ENCODE peak calls at places on chromosomes 16 and 17, in ten cellular contexts. One of them, this sample, is unnamed.

GRCh38 chr17:77899494-77899893 is 59.0 kb upstream of the TNRC6C start:
- DNase-seq in dorsolateral prefrontal cortex: no peak
- DNase-seq in stimulated activated naive CD8-positive, alpha-beta T cell treated with anti-CD3 and anti-CD28 coated beads, Interleukin-15, Interleukin-2, amounts not matched to agents 100 U/mL and 50 U/mL, for 24 hours: no peak
- DNase-seq in progenitor cell of endocrine pancreas: no peak
- DNase-seq in NCI-H446 treated with DMSO at 0.1 percent for 48 hours: peak
- DNase-seq in GM04503: no peak
- DNase-seq in H9: no peak
- DNase-seq in bronchial epithelial cell: no peak
- DNase-seq in activated T-helper 1 cell treated with Interleukin-2 at 50 U/mL for 16 hours: no peak
- DNase-seq in hypothalamus: no peak
- DNase-seq in this sample: no peak

GRCh38 chr17:36937961-36938565 is 788 bp downstream of the LHX1 start:
- DNase-seq in dorsolateral prefrontal cortex: peak
- DNase-seq in stimulated activated naive CD8-positive, alpha-beta T cell treated with anti-CD3 and anti-CD28 coated beads, Interleukin-15, Interleukin-2, amounts not matched to agents 100 U/mL and 50 U/mL, for 24 hours: no peak
- DNase-seq in progenitor cell of endocrine pancreas: no peak
- DNase-seq in NCI-H446 treated with DMSO at 0.1 percent for 48 hours: no peak
- DNase-seq in GM04503: no peak
- DNase-seq in H9: peak
- DNase-seq in bronchial epithelial cell: peak
- DNase-seq in activated T-helper 1 cell treated with Interleukin-2 at 50 U/mL for 16 hours: no peak
- DNase-seq in hypothalamus: no peak
- DNase-seq in this sample: no peak

GRCh38 chr17:9432867-9433495 is 142.6 kb downstream of the STX8 start:
- DNase-seq in dorsolateral prefrontal cortex: no peak
- DNase-seq in stimulated activated naive CD8-positive, alpha-beta T cell treated with anti-CD3 and anti-CD28 coated beads, Interleukin-15, Interleukin-2, amounts not matched to agents 100 U/mL and 50 U/mL, for 24 hours: no peak
- DNase-seq in progenitor cell of endocrine pancreas: no peak
- DNase-seq in NCI-H446 treated with DMSO at 0.1 percent for 48 hours: no peak
- DNase-seq in GM04503: peak
- DNase-seq in H9: no peak
- DNase-seq in bronchial epithelial cell: no peak
- DNase-seq in activated T-helper 1 cell treated with Interleukin-2 at 50 U/mL for 16 hours: no peak
- DNase-seq in hypothalamus: no peak
- DNase-seq in this sample: no peak

GRCh38 chr16:49461517-49461951 is 87.9 kb downstream of the C16orf78 start:
- DNase-seq in dorsolateral prefrontal cortex: no peak
- DNase-seq in stimulated activated naive CD8-positive, alpha-beta T cell treated with anti-CD3 and anti-CD28 coated beads, Interleukin-15, Interleukin-2, amounts not matched to agents 100 U/mL and 50 U/mL, for 24 hours: no peak
- DNase-seq in progenitor cell of endocrine pancreas: no peak
- DNase-seq in NCI-H446 treated with DMSO at 0.1 percent for 48 hours: no peak
- DNase-seq in GM04503: no peak
- DNase-seq in H9: peak
- DNase-seq in bronchial epithelial cell: no peak
- DNase-seq in activated T-helper 1 cell treated with Interleukin-2 at 50 U/mL for 16 hours: no peak
- DNase-seq in hypothalamus: no peak
- DNase-seq in this sample: no peak

GRCh38 chr16:77297996-77298637 is 98.9 kb downstream of the SYCE1L start:
- DNase-seq in dorsolateral prefrontal cortex: no peak
- DNase-seq in stimulated activated naive CD8-positive, alpha-beta T cell treated with anti-CD3 and anti-CD28 coated beads, Interleukin-15, Interleukin-2, amounts not matched to agents 100 U/mL and 50 U/mL, for 24 hours: no peak
- DNase-seq in progenitor cell of endocrine pancreas: no peak
- DNase-seq in NCI-H446 treated with DMSO at 0.1 percent for 48 hours: no peak
- DNase-seq in GM04503: no peak
- DNase-seq in H9: no peak
- DNase-seq in bronchial epithelial cell: peak
- DNase-seq in activated T-helper 1 cell treated with Interleukin-2 at 50 U/mL for 16 hours: no peak
- DNase-seq in hypothalamus: no peak
- DNase-seq in this sample: no peak

GRCh38 chr16:23434380-23434779 is 18.6 kb downstream of the COG7 start:
- DNase-seq in dorsolateral prefrontal cortex: peak
- DNase-seq in stimulated activated naive CD8-positive, alpha-beta T cell treated with anti-CD3 and anti-CD28 coated beads, Interleukin-15, Interleukin-2, amounts not matched to agents 100 U/mL and 50 U/mL, for 24 hours: peak
- DNase-seq in progenitor cell of endocrine pancreas: no peak
- DNase-seq in NCI-H446 treated with DMSO at 0.1 percent for 48 hours: peak
- DNase-seq in GM04503: no peak
- DNase-seq in H9: no peak
- DNase-seq in bronchial epithelial cell: peak
- DNase-seq in activated T-helper 1 cell treated with Interleukin-2 at 50 U/mL for 16 hours: no peak
- DNase-seq in hypothalamus: no peak
- DNase-seq in this sample: no peak

GRCh38 chr17:36705651-36706436 is 104.5 kb downstream of the MRM1 start:
- DNase-seq in dorsolateral prefrontal cortex: peak
- DNase-seq in stimulated activated naive CD8-positive, alpha-beta T cell treated with anti-CD3 and anti-CD28 coated beads, Interleukin-15, Interleukin-2, amounts not matched to agents 100 U/mL and 50 U/mL, for 24 hours: peak
- DNase-seq in progenitor cell of endocrine pancreas: no peak
- DNase-seq in NCI-H446 treated with DMSO at 0.1 percent for 48 hours: no peak
- DNase-seq in GM04503: no peak
- DNase-seq in H9: peak
- DNase-seq in bronchial epithelial cell: peak
- DNase-seq in activated T-helper 1 cell treated with Interleukin-2 at 50 U/mL for 16 hours: peak
- DNase-seq in hypothalamus: no peak
- DNase-seq in this sample: no peak

GRCh38 chr17:7528842-7529241 is 20.0 kb upstream of the TNFSF12 start:
- DNase-seq in dorsolateral prefrontal cortex: no peak
- DNase-seq in stimulated activated naive CD8-positive, alpha-beta T cell treated with anti-CD3 and anti-CD28 coated beads, Interleukin-15, Interleukin-2, amounts not matched to agents 100 U/mL and 50 U/mL, for 24 hours: no peak
- DNase-seq in progenitor cell of endocrine pancreas: no peak
- DNase-seq in NCI-H446 treated with DMSO at 0.1 percent for 48 hours: no peak
- DNase-seq in GM04503: no peak
- DNase-seq in H9: no peak
- DNase-seq in bronchial epithelial cell: no peak
- DNase-seq in activated T-helper 1 cell treated with Interleukin-2 at 50 U/mL for 16 hours: no peak
- DNase-seq in hypothalamus: no peak
- DNase-seq in this sample: no peak

GRCh38 chr16:85465328-85466307 is 147.5 kb upstream of the GSE1 start:
- DNase-seq in dorsolateral prefrontal cortex: peak
- DNase-seq in stimulated activated naive CD8-positive, alpha-beta T cell treated with anti-CD3 and anti-CD28 coated beads, Interleukin-15, Interleukin-2, amounts not matched to agents 100 U/mL and 50 U/mL, for 24 hours: no peak
- DNase-seq in progenitor cell of endocrine pancreas: no peak
- DNase-seq in NCI-H446 treated with DMSO at 0.1 percent for 48 hours: no peak
- DNase-seq in GM04503: peak
- DNase-seq in H9: no peak
- DNase-seq in bronchial epithelial cell: peak
- DNase-seq in activated T-helper 1 cell treated with Interleukin-2 at 50 U/mL for 16 hours: no peak
- DNase-seq in hypothalamus: no peak
- DNase-seq in this sample: peak

GRCh38 chr17:40648326-40648968 is 829 bp upstream of the SMARCE1 start:
- DNase-seq in dorsolateral prefrontal cortex: no peak
- DNase-seq in stimulated activated naive CD8-positive, alpha-beta T cell treated with anti-CD3 and anti-CD28 coated beads, Interleukin-15, Interleukin-2, amounts not matched to agents 100 U/mL and 50 U/mL, for 24 hours: no peak
- DNase-seq in progenitor cell of endocrine pancreas: no peak
- DNase-seq in NCI-H446 treated with DMSO at 0.1 percent for 48 hours: no peak
- DNase-seq in GM04503: peak
- DNase-seq in H9: no peak
- DNase-seq in bronchial epithelial cell: peak
- DNase-seq in activated T-helper 1 cell treated with Interleukin-2 at 50 U/mL for 16 hours: no peak
- DNase-seq in hypothalamus: peak
- DNase-seq in this sample: no peak

GRCh38 chr16:5069854-5070253 is 1.8 kb upstream of the ALG1 start:
- DNase-seq in dorsolateral prefrontal cortex: no peak
- DNase-seq in stimulated activated naive CD8-positive, alpha-beta T cell treated with anti-CD3 and anti-CD28 coated beads, Interleukin-15, Interleukin-2, amounts not matched to agents 100 U/mL and 50 U/mL, for 24 hours: no peak
- DNase-seq in progenitor cell of endocrine pancreas: no peak
- DNase-seq in NCI-H446 treated with DMSO at 0.1 percent for 48 hours: no peak
- DNase-seq in GM04503: no peak
- DNase-seq in H9: no peak
- DNase-seq in bronchial epithelial cell: no peak
- DNase-seq in activated T-helper 1 cell treated with Interleukin-2 at 50 U/mL for 16 hours: no peak
- DNase-seq in hypothalamus: no peak
- DNase-seq in this sample: no peak

GRCh38 chr17:56020369-56020768 is 132.9 kb upstream of the ANKFN1 start:
- DNase-seq in dorsolateral prefrontal cortex: no peak
- DNase-seq in stimulated activated naive CD8-positive, alpha-beta T cell treated with anti-CD3 and anti-CD28 coated beads, Interleukin-15, Interleukin-2, amounts not matched to agents 100 U/mL and 50 U/mL, for 24 hours: no peak
- DNase-seq in progenitor cell of endocrine pancreas: no peak
- DNase-seq in NCI-H446 treated with DMSO at 0.1 percent for 48 hours: no peak
- DNase-seq in GM04503: no peak
- DNase-seq in H9: no peak
- DNase-seq in bronchial epithelial cell: no peak
- DNase-seq in activated T-helper 1 cell treated with Interleukin-2 at 50 U/mL for 16 hours: no peak
- DNase-seq in hypothalamus: no peak
- DNase-seq in this sample: no peak

GRCh38 chr16:10937068-10937859 is 5.0 kb downstream of the DEXI start:
- DNase-seq in dorsolateral prefrontal cortex: peak
- DNase-seq in stimulated activated naive CD8-positive, alpha-beta T cell treated with anti-CD3 and anti-CD28 coated beads, Interleukin-15, Interleukin-2, amounts not matched to agents 100 U/mL and 50 U/mL, for 24 hours: no peak
- DNase-seq in progenitor cell of endocrine pancreas: no peak
- DNase-seq in NCI-H446 treated with DMSO at 0.1 percent for 48 hours: no peak
- DNase-seq in GM04503: no peak
- DNase-seq in H9: no peak
- DNase-seq in bronchial epithelial cell: no peak
- DNase-seq in activated T-helper 1 cell treated with Interleukin-2 at 50 U/mL for 16 hours: no peak
- DNase-seq in hypothalamus: no peak
- DNase-seq in this sample: no peak

GRCh38 chr17:28404812-28405570 is 1.0 kb downstream of the SLC46A1 start:
- DNase-seq in dorsolateral prefrontal cortex: peak
- DNase-seq in stimulated activated naive CD8-positive, alpha-beta T cell treated with anti-CD3 and anti-CD28 coated beads, Interleukin-15, Interleukin-2, amounts not matched to agents 100 U/mL and 50 U/mL, for 24 hours: no peak
- DNase-seq in progenitor cell of endocrine pancreas: no peak
- DNase-seq in NCI-H446 treated with DMSO at 0.1 percent for 48 hours: no peak
- DNase-seq in GM04503: no peak
- DNase-seq in H9: peak
- DNase-seq in bronchial epithelial cell: no peak
- DNase-seq in activated T-helper 1 cell treated with Interleukin-2 at 50 U/mL for 16 hours: no peak
- DNase-seq in hypothalamus: no peak
- DNase-seq in this sample: no peak

GRCh38 chr17:76547183-76547641 is 7.4 kb downstream of the PRCD start:
- DNase-seq in dorsolateral prefrontal cortex: peak
- DNase-seq in stimulated activated naive CD8-positive, alpha-beta T cell treated with anti-CD3 and anti-CD28 coated beads, Interleukin-15, Interleukin-2, amounts not matched to agents 100 U/mL and 50 U/mL, for 24 hours: peak
- DNase-seq in progenitor cell of endocrine pancreas: peak
- DNase-seq in NCI-H446 treated with DMSO at 0.1 percent for 48 hours: no peak
- DNase-seq in GM04503: no peak
- DNase-seq in H9: peak
- DNase-seq in bronchial epithelial cell: peak
- DNase-seq in activated T-helper 1 cell treated with Interleukin-2 at 50 U/mL for 16 hours: peak
- DNase-seq in hypothalamus: no peak
- DNase-seq in this sample: peak

GRCh38 chr16:72958522-72959076 is 89.3 kb downstream of the ZFHX3 start:
- DNase-seq in dorsolateral prefrontal cortex: no peak
- DNase-seq in stimulated activated naive CD8-positive, alpha-beta T cell treated with anti-CD3 and anti-CD28 coated beads, Interleukin-15, Interleukin-2, amounts not matched to agents 100 U/mL and 50 U/mL, for 24 hours: no peak
- DNase-seq in progenitor cell of endocrine pancreas: no peak
- DNase-seq in NCI-H446 treated with DMSO at 0.1 percent for 48 hours: no peak
- DNase-seq in GM04503: no peak
- DNase-seq in H9: no peak
- DNase-seq in bronchial epithelial cell: no peak
- DNase-seq in activated T-helper 1 cell treated with Interleukin-2 at 50 U/mL for 16 hours: no peak
- DNase-seq in hypothalamus: no peak
- DNase-seq in this sample: no peak

GRCh38 chr16:46712911-46713310 is 23.5 kb downstream of the ORC6 start:
- DNase-seq in dorsolateral prefrontal cortex: no peak
- DNase-seq in stimulated activated naive CD8-positive, alpha-beta T cell treated with anti-CD3 and anti-CD28 coated beads, Interleukin-15, Interleukin-2, amounts not matched to agents 100 U/mL and 50 U/mL, for 24 hours: no peak
- DNase-seq in progenitor cell of endocrine pancreas: no peak
- DNase-seq in NCI-H446 treated with DMSO at 0.1 percent for 48 hours: no peak
- DNase-seq in GM04503: no peak
- DNase-seq in H9: no peak
- DNase-seq in bronchial epithelial cell: no peak
- DNase-seq in activated T-helper 1 cell treated with Interleukin-2 at 50 U/mL for 16 hours: no peak
- DNase-seq in hypothalamus: no peak
- DNase-seq in this sample: no peak

GRCh38 chr17:48565024-48565558 is 13.1 kb downstream of the HOXB4 start:
- DNase-seq in dorsolateral prefrontal cortex: no peak
- DNase-seq in stimulated activated naive CD8-positive, alpha-beta T cell treated with anti-CD3 and anti-CD28 coated beads, Interleukin-15, Interleukin-2, amounts not matched to agents 100 U/mL and 50 U/mL, for 24 hours: no peak
- DNase-seq in progenitor cell of endocrine pancreas: no peak
- DNase-seq in NCI-H446 treated with DMSO at 0.1 percent for 48 hours: no peak
- DNase-seq in GM04503: no peak
- DNase-seq in H9: no peak
- DNase-seq in bronchial epithelial cell: no peak
- DNase-seq in activated T-helper 1 cell treated with Interleukin-2 at 50 U/mL for 16 hours: no peak
- DNase-seq in hypothalamus: no peak
- DNase-seq in this sample: no peak

GRCh38 chr16:48317614-48318013 is 67.6 kb downstream of the SIAH1 start:
- DNase-seq in dorsolateral prefrontal cortex: no peak
- DNase-seq in stimulated activated naive CD8-positive, alpha-beta T cell treated with anti-CD3 and anti-CD28 coated beads, Interleukin-15, Interleukin-2, amounts not matched to agents 100 U/mL and 50 U/mL, for 24 hours: peak
- DNase-seq in progenitor cell of endocrine pancreas: no peak
- DNase-seq in NCI-H446 treated with DMSO at 0.1 percent for 48 hours: no peak
- DNase-seq in GM04503: peak
- DNase-seq in H9: no peak
- DNase-seq in bronchial epithelial cell: peak
- DNase-seq in activated T-helper 1 cell treated with Interleukin-2 at 50 U/mL for 16 hours: no peak
- DNase-seq in hypothalamus: no peak
- DNase-seq in this sample: no peak

GRCh38 chr16:55701442-55702319 is 45.9 kb downstream of the SLC6A2 start:
- DNase-seq in dorsolateral prefrontal cortex: peak
- DNase-seq in stimulated activated naive CD8-positive, alpha-beta T cell treated with anti-CD3 and anti-CD28 coated beads, Interleukin-15, Interleukin-2, amounts not matched to agents 100 U/mL and 50 U/mL, for 24 hours: peak
- DNase-seq in progenitor cell of endocrine pancreas: peak
- DNase-seq in NCI-H446 treated with DMSO at 0.1 percent for 48 hours: no peak
- DNase-seq in GM04503: no peak
- DNase-seq in H9: peak
- DNase-seq in bronchial epithelial cell: peak
- DNase-seq in activated T-helper 1 cell treated with Interleukin-2 at 50 U/mL for 16 hours: no peak
- DNase-seq in hypothalamus: no peak
- DNase-seq in this sample: peak

GRCh38 chr17:59746849-59747445 is 39.5 kb downstream of the VMP1 start:
- DNase-seq in dorsolateral prefrontal cortex: no peak
- DNase-seq in stimulated activated naive CD8-positive, alpha-beta T cell treated with anti-CD3 and anti-CD28 coated beads, Interleukin-15, Interleukin-2, amounts not matched to agents 100 U/mL and 50 U/mL, for 24 hours: no peak
- DNase-seq in progenitor cell of endocrine pancreas: no peak
- DNase-seq in NCI-H446 treated with DMSO at 0.1 percent for 48 hours: no peak
- DNase-seq in GM04503: no peak
- DNase-seq in H9: no peak
- DNase-seq in bronchial epithelial cell: no peak
- DNase-seq in activated T-helper 1 cell treated with Interleukin-2 at 50 U/mL for 16 hours: no peak
- DNase-seq in hypothalamus: no peak
- DNase-seq in this sample: no peak

GRCh38 chr16:57609541-57610401 is 18.7 kb upstream of the ADGRG1 start:
- DNase-seq in dorsolateral prefrontal cortex: no peak
- DNase-seq in stimulated activated naive CD8-positive, alpha-beta T cell treated with anti-CD3 and anti-CD28 coated beads, Interleukin-15, Interleukin-2, amounts not matched to agents 100 U/mL and 50 U/mL, for 24 hours: peak
- DNase-seq in progenitor cell of endocrine pancreas: no peak
- DNase-seq in NCI-H446 treated with DMSO at 0.1 percent for 48 hours: no peak
- DNase-seq in GM04503: no peak
- DNase-seq in H9: peak
- DNase-seq in bronchial epithelial cell: no peak
- DNase-seq in activated T-helper 1 cell treated with Interleukin-2 at 50 U/mL for 16 hours: peak
- DNase-seq in hypothalamus: no peak
- DNase-seq in this sample: no peak

GRCh38 chr17:31525801-31526549 is 134.5 kb downstream of the RAB11FIP4 start:
- DNase-seq in dorsolateral prefrontal cortex: peak
- DNase-seq in stimulated activated naive CD8-positive, alpha-beta T cell treated with anti-CD3 and anti-CD28 coated beads, Interleukin-15, Interleukin-2, amounts not matched to agents 100 U/mL and 50 U/mL, for 24 hours: no peak
- DNase-seq in progenitor cell of endocrine pancreas: no peak
- DNase-seq in NCI-H446 treated with DMSO at 0.1 percent for 48 hours: no peak
- DNase-seq in GM04503: no peak
- DNase-seq in H9: peak
- DNase-seq in bronchial epithelial cell: no peak
- DNase-seq in activated T-helper 1 cell treated with Interleukin-2 at 50 U/mL for 16 hours: no peak
- DNase-seq in hypothalamus: no peak
- DNase-seq in this sample: no peak

GRCh38 chr17:61400786-61401279 is 1.2 kb downstream of the TBX2 start:
- DNase-seq in dorsolateral prefrontal cortex: no peak
- DNase-seq in stimulated activated naive CD8-positive, alpha-beta T cell treated with anti-CD3 and anti-CD28 coated beads, Interleukin-15, Interleukin-2, amounts not matched to agents 100 U/mL and 50 U/mL, for 24 hours: no peak
- DNase-seq in progenitor cell of endocrine pancreas: no peak
- DNase-seq in NCI-H446 treated with DMSO at 0.1 percent for 48 hours: no peak
- DNase-seq in GM04503: no peak
- DNase-seq in H9: no peak
- DNase-seq in bronchial epithelial cell: no peak
- DNase-seq in activated T-helper 1 cell treated with Interleukin-2 at 50 U/mL for 16 hours: no peak
- DNase-seq in hypothalamus: no peak
- DNase-seq in this sample: no peak

GRCh38 chr17:14753383-14753782 is 452.5 kb downstream of the HS3ST3B1 start:
- DNase-seq in dorsolateral prefrontal cortex: no peak
- DNase-seq in stimulated activated naive CD8-positive, alpha-beta T cell treated with anti-CD3 and anti-CD28 coated beads, Interleukin-15, Interleukin-2, amounts not matched to agents 100 U/mL and 50 U/mL, for 24 hours: no peak
- DNase-seq in progenitor cell of endocrine pancreas: no peak
- DNase-seq in NCI-H446 treated with DMSO at 0.1 percent for 48 hours: no peak
- DNase-seq in GM04503: no peak
- DNase-seq in H9: no peak
- DNase-seq in bronchial epithelial cell: no peak
- DNase-seq in activated T-helper 1 cell treated with Interleukin-2 at 50 U/mL for 16 hours: no peak
- DNase-seq in hypothalamus: no peak
- DNase-seq in this sample: no peak

GRCh38 chr16:7513429-7513828 is 180.8 kb downstream of the RBFOX1 start:
- DNase-seq in dorsolateral prefrontal cortex: no peak
- DNase-seq in stimulated activated naive CD8-positive, alpha-beta T cell treated with anti-CD3 and anti-CD28 coated beads, Interleukin-15, Interleukin-2, amounts not matched to agents 100 U/mL and 50 U/mL, for 24 hours: peak
- DNase-seq in progenitor cell of endocrine pancreas: no peak
- DNase-seq in NCI-H446 treated with DMSO at 0.1 percent for 48 hours: no peak
- DNase-seq in GM04503: no peak
- DNase-seq in H9: peak
- DNase-seq in bronchial epithelial cell: no peak
- DNase-seq in activated T-helper 1 cell treated with Interleukin-2 at 50 U/mL for 16 hours: no peak
- DNase-seq in hypothalamus: no peak
- DNase-seq in this sample: no peak

GRCh38 chr16:30986129-30986991 is 1.4 kb downstream of the HSD3B7 start:
- DNase-seq in dorsolateral prefrontal cortex: no peak
- DNase-seq in stimulated activated naive CD8-positive, alpha-beta T cell treated with anti-CD3 and anti-CD28 coated beads, Interleukin-15, Interleukin-2, amounts not matched to agents 100 U/mL and 50 U/mL, for 24 hours: no peak
- DNase-seq in progenitor cell of endocrine pancreas: no peak
- DNase-seq in NCI-H446 treated with DMSO at 0.1 percent for 48 hours: no peak
- DNase-seq in GM04503: no peak
- DNase-seq in H9: no peak
- DNase-seq in bronchial epithelial cell: no peak
- DNase-seq in activated T-helper 1 cell treated with Interleukin-2 at 50 U/mL for 16 hours: no peak
- DNase-seq in hypothalamus: no peak
- DNase-seq in this sample: no peak

GRCh38 chr16:75931970-75932369 is 205.7 kb upstream of the CPHXL start:
- DNase-seq in dorsolateral prefrontal cortex: no peak
- DNase-seq in stimulated activated naive CD8-positive, alpha-beta T cell treated with anti-CD3 and anti-CD28 coated beads, Interleukin-15, Interleukin-2, amounts not matched to agents 100 U/mL and 50 U/mL, for 24 hours: no peak
- DNase-seq in progenitor cell of endocrine pancreas: no peak
- DNase-seq in NCI-H446 treated with DMSO at 0.1 percent for 48 hours: no peak
- DNase-seq in GM04503: no peak
- DNase-seq in H9: no peak
- DNase-seq in bronchial epithelial cell: no peak
- DNase-seq in activated T-helper 1 cell treated with Interleukin-2 at 50 U/mL for 16 hours: no peak
- DNase-seq in hypothalamus: no peak
- DNase-seq in this sample: no peak